ENCODE peak calls at places on chromosomes 13 and 19, in six cellular contexts. G, F, W, Q, X and L are unnamed samples.

GRCh38 chr13:95480131-95480545 is 72.4 kb upstream of the CLDN10 start:
- DNase-seq in F (no peak), X (peak), Q (no peak), W (no peak), G (no peak), L (no peak)

GRCh38 chr19:1449467-1450442 is at the start of gene APC2:
- DNase-seq in W (no peak), F (peak), X (no peak), Q (no peak), G (peak), L (no peak)

GRCh38 chr19:3830841-3831589 is 37.8 kb downstream of the ZFR2 start:
- DNase-seq in X (no peak), F (no peak), W (no peak), Q (no peak), G (no peak), L (no peak)

GRCh38 chr19:12198136-12198535 is 35.2 kb downstream of the ZNF136 start:
- DNase-seq in W (no peak), X (no peak), F (no peak), Q (no peak), G (no peak), L (no peak)

GRCh38 chr19:45177817-45178261 is at the start of gene TRAPPC6A:
- DNase-seq in X (peak), F (no peak), Q (no peak), W (no peak), G (no peak), L (no peak)

GRCh38 chr13:80547885-80548284 is 207.0 kb upstream of the SPRY2 start:
- DNase-seq in X (peak), F (no peak), Q (no peak), G (no peak), W (no peak), L (no peak)

GRCh38 chr13:78326608-78327007 is 276.7 kb downstream of the POU4F1 start:
- DNase-seq in F (no peak), X (peak), Q (no peak), W (no peak), G (no peak), L (no peak)

GRCh38 chr13:45143346-45143751 is 23.0 kb downstream of the GTF2F2 start:
- DNase-seq in G (no peak), F (no peak), Q (peak), X (peak), W (no peak), L (no peak)

GRCh38 chr13:57633950-57634828 is 2.6 kb downstream of the PCDH17 start:
- DNase-seq in X (no peak), G (peak), W (no peak), F (no peak), Q (no peak), L (peak)

GRCh38 chr13:94712287-94712811 is at the start of gene SOX21:
- DNase-seq in F (no peak), X (no peak), G (peak), W (no peak), Q (no peak), L (peak)

GRCh38 chr19:39130337-39131254 is 5.0 kb downstream of the PAK4 start:
- DNase-seq in G (peak), F (no peak), W (no peak), Q (no peak), X (no peak), L (no peak)

GRCh38 chr19:7478173-7478842 is 10.5 kb downstream of the PEX11G start:
- DNase-seq in G (no peak), F (no peak), Q (no peak), X (peak), W (no peak), L (no peak)

GRCh38 chr13:78604782-78605611 is 1.6 kb upstream of the POU4F1 start:
- DNase-seq in W (no peak), F (peak), Q (no peak), X (peak), G (peak), L (no peak)

GRCh38 chr13:113565526-113566226 is 18.9 kb upstream of the TFDP1 start:
- DNase-seq in Q (no peak), X (no peak), W (no peak), G (peak), F (no peak), L (no peak)

GRCh38 chr13:83987394-83987793 is 105.1 kb upstream of the SLITRK1 start:
- DNase-seq in W (no peak), G (no peak), X (no peak), Q (no peak), F (no peak), L (no peak)

GRCh38 chr19:10238172-10238783 is 7.1 kb upstream of the S1PR2 start:
- DNase-seq in Q (peak), X (peak), F (no peak), W (no peak), G (no peak), L (no peak)

GRCh38 chr19:13429563-13429962 is 76.7 kb downstream of the CACNA1A start:
- DNase-seq in W (no peak), F (no peak), G (no peak), X (no peak), Q (no peak), L (no peak)

GRCh38 chr19:41352609-41353465 is 885 bp downstream of the TGFB1 start:
- DNase-seq in X (peak), F (peak), W (no peak), Q (no peak), G (peak), L (peak)

GRCh38 chr13:25980255-25980654 is 71.6 kb downstream of the SHISA2 start:
- DNase-seq in F (no peak), G (peak), X (no peak), Q (no peak), W (no peak), L (no peak)
- TF ChIP-seq CTCF in F (peak), G (peak), X (no peak), Q (peak), W (peak), L (peak)

GRCh38 chr13:43908156-43909126 is 28.7 kb downstream of the LACC1 start:
- DNase-seq in G (no peak), W (peak), F (peak), X (peak), Q (peak), L (no peak)
- TF ChIP-seq CTCF in G (peak), W (peak), F (peak), X (peak), Q (peak), L (peak)

DNA sequence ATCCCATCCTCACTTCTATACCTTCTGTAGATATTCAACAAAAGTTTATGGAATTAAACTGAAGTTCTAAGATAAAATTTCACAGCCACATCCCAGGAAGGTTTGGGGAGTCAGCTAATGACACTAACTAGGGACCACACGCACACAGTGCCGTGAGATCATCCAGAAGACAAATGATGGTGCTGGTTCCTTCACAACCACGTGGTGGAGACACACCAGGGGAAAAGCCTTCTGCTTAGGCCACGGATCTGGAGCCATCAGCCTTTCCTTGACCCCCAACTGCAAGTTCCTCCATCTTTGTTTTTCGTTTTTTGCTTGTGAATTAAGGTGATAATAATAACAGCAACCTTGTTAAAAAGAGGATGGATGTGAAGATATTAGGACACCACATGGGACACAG is 241.6 kb upstream of the MAB21L1 start:
- DNase-seq in W (no peak), Q (no peak), F (no peak), X (no peak), G (no peak), L (no peak)
- TF ChIP-seq CTCF in W (no peak), Q (no peak), F (peak), X (no peak), G (peak), L (no peak)

GRCh38 chr19:29048873-29049272 is 164.1 kb downstream of the UQCRFS1 start:
- DNase-seq in F (no peak), W (no peak), Q (no peak), G (no peak), X (no peak), L (no peak)
- TF ChIP-seq CTCF in F (no peak), W (no peak), Q (no peak), G (no peak), X (no peak), L (no peak)

GRCh38 chr13:101576977-101577376 is 124.5 kb downstream of the ITGBL1 start:
- DNase-seq in G (no peak), Q (no peak), F (no peak), W (no peak), X (no peak), L (no peak)
- TF ChIP-seq CTCF in G (peak), Q (no peak), F (no peak), W (no peak), X (no peak), L (no peak)